ENCODE peak calls at places on chromosomes 11 and 22, in five cellular contexts. J is heart right ventricle, O is PC-3, Z is brain microvascular endothelial cell, M is kidney. Y is an unnamed sample.
A peak's percentile ranks its signal among the peaks of the same experiment; 100 is the strongest.

GRCh38 chr11:114307524-114308203 is 11.5 kb downstream of the NNMT start:
- DNase-seq in J (peak; percentile 71), O (peak; percentile 63), Z (peak; percentile 71), M (peak; percentile 88), Y (no peak)

GRCh38 chr11:128927683-128928336 is 14.9 kb downstream of the TP53AIP1 start:
- DNase-seq in J (no peak), O (no peak), Z (no peak), M (no peak), Y (no peak)

GRCh38 chr11:532512-533048 is 2.8 kb downstream of the HRAS start:
- DNase-seq in J (no peak), O (no peak), Z (no peak), M (no peak), Y (no peak)

GRCh38 chr11:95661159-95661558 is 128.4 kb downstream of the FAM76B start:
- DNase-seq in J (no peak), O (no peak), Z (no peak), M (no peak), Y (no peak)

GRCh38 chr11:13008625-13009475 is at the start of gene RASSF10:
- DNase-seq in J (peak; percentile 81), O (no peak), Z (no peak), M (peak; percentile 95), Y (no peak)

GRCh38 chr11:27385245-27385644 is 22.2 kb upstream of the CCDC34 start:
- DNase-seq in J (no peak), O (no peak), Z (peak; percentile 92), M (no peak), Y (peak; percentile 66)

GRCh38 chr11:81700061-81700460 is 1033.6 kb downstream of the FAM181B start:
- DNase-seq in J (no peak), O (no peak), Z (no peak), M (no peak), Y (no peak)

GRCh38 chr22:49403102-49403501 is 424.6 kb downstream of the BRD1 start:
- DNase-seq in J (no peak), O (no peak), Z (no peak), M (no peak), Y (no peak)

GRCh38 chr22:23262474-23263332 is 82.4 kb downstream of the BCR start:
- DNase-seq in J (no peak), O (no peak), Z (no peak), M (no peak), Y (no peak)

GRCh38 chr11:74437441-74437840 is 29.9 kb downstream of the KCNE3 start:
- DNase-seq in J (no peak), O (peak; percentile 31), Z (peak; percentile 29), M (no peak), Y (peak; percentile 51)

DNA sequence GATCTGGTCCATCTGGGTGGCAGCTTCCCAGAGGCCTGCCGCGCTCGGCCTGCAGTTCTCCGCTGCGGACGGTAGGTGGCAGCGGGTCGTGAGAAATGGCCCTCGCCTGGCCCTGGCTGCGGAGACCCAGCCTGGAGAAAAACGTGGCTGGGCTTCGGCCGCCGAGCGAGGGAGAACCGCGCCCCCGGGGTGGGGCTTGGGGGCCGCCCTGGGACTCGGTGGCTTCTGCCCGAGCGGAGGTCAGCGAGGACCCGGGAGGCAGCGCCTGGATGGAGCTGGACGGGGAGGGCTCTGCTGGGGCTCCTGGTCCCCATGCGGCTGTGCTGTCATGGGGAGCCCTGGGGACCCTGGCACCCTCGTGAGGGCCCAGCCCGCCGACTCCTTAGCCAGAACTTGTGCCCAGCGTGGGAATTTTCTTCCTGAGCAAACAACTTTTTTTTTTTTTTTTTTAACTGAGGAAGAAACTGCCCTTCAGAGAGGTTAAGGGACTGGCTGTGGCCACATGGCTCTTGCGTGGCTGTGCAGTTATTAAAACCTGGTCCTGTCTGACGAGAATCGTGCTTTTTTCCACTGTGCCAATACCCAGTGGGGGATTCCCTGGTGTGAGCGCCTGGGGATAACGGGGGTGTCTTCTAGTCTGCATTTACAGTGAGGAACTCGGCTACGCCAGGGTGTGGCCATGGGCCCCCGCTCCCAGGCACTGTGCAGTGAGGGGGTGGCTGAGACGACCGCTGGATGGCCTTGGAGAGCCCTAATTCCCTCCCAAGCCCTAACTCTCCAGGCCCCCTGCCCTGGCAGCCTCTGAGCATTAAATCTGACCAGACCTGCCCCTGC is 535.6 kb downstream of the INSC start:
- DNase-seq in J (peak; percentile 95), O (peak; percentile 86), Z (peak; percentile 89), M (peak; percentile 97), Y (no peak)
- TF ChIP-seq CTCF in J (peak; percentile 92), O (peak; percentile 76), Z (peak; percentile 95), M (peak; percentile 100), Y (peak; percentile 88)

DNA sequence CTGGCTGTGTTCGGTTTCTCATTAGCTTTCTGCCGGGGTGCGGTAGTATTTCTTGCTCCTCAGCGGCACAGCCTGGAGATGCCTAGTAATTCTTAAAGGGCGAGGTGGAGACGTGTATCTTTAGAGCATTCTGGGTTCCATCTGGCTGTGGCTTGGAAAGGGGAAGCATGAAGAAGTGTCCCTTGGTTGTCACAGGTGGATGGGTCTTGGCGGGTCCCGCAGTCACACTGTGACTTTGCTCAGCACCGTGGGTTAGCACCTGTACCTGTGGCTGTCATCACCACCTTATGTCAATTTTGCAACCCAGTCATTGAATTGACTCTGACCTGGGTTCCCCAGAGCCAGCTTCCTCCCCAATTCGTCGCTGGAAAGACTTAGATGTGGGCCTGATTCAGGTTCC is 57.6 kb downstream of the MIAT start:
- DNase-seq in J (no peak), O (no peak), Z (no peak), M (no peak), Y (no peak)
- H3K4me3 ChIP-seq in J (no peak overlapping the region), O (no peak overlapping the region), Z (no peak overlapping the region), M (no peak overlapping the region), Y (no peak overlapping the region)

GRCh38 chr22:31822523-31822922 is 68.7 kb downstream of the DEPDC5 start:
- DNase-seq in J (no peak), O (no peak), Z (no peak), M (no peak), Y (no peak)

GRCh38 chr22:31816750-31817149 is 62.9 kb downstream of the DEPDC5 start:
- DNase-seq in J (no peak), O (no peak), Z (no peak), M (no peak), Y (no peak)

GRCh38 chr22:31820655-31821054 is 66.8 kb downstream of the DEPDC5 start:
- DNase-seq in J (no peak), O (no peak), Z (no peak), M (no peak), Y (no peak)

GRCh38 chr22:31821572-31821971 is 67.8 kb downstream of the DEPDC5 start:
- DNase-seq in J (no peak), O (no peak), Z (no peak), M (no peak), Y (no peak)

GRCh38 chr22:31818481-31819392 is 64.9 kb downstream of the DEPDC5 start:
- DNase-seq in J (no peak), O (peak; percentile 22), Z (peak; percentile 43), M (no peak), Y (no peak)
- TF ChIP-seq CTCF in J (no peak), O (peak; percentile 14), Z (no peak), M (no peak), Y (no peak)

GRCh38 chr11:66039765-66040164 is 9.2 kb downstream of the GAL3ST3 start:
- DNase-seq in J (no peak), O (no peak), Z (no peak), M (no peak), Y (no peak)

GRCh38 chr11:66044757-66045156 is 4.2 kb downstream of the GAL3ST3 start:
- DNase-seq in J (no peak), O (no peak), Z (no peak), M (no peak), Y (no peak)

GRCh38 chr11:66042227-66043007 is 6.5 kb downstream of the GAL3ST3 start:
- DNase-seq in J (no peak), O (no peak), Z (no peak), M (peak; percentile 73), Y (no peak)

GRCh38 chr11:66045177-66045639 is 3.8 kb downstream of the GAL3ST3 start:
- DNase-seq in J (peak; percentile 71), O (peak; percentile 90), Z (peak; percentile 36), M (peak; percentile 90), Y (no peak)

GRCh38 chr11:66043008-66043906 is 5.7 kb downstream of the GAL3ST3 start:
- DNase-seq in J (no peak), O (no peak), Z (no peak), M (peak; percentile 74), Y (no peak)
- H3K4me3 ChIP-seq in J (no peak overlapping the region), O (no peak overlapping the region), Z (no peak overlapping the region), M (no peak overlapping the region), Y (no peak overlapping the region)

GRCh38 chr11:69640995-69641581 is at the start of gene CCND1:
- DNase-seq in J (peak; percentile 85), O (peak; percentile 95), Z (peak; percentile 90), M (peak; percentile 83), Y (peak; percentile 59)
- TF ChIP-seq CTCF in J (no peak), O (no peak), Z (peak; percentile 52), M (no peak), Y (peak; percentile 31)

DNA sequence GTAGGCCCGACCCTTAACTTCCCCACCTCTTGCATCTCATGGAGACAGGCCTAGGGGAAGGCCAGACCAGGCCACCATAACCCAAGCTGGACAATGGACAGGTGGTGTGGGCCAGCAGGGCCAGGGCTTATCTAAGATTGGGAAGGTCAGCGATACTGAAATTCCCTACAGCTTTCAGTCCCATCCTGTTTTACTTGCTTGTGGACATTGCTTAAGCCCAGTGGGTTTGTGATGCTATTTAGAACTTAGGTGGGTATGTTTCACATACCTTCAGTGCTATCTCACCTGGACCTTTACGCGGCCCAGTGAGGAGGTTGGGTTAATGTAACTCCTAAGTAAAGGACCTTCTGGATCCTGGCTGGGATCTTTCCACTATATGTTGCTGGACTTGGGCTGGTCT is 1.7 kb downstream of the FADS2 start:
- DNase-seq in J (no peak), O (no peak), Z (no peak), M (no peak), Y (no peak)
- H3K4me3 ChIP-seq in J (no peak overlapping the region), O (peak overlapping the region; percentile 88), Z (peak overlapping the region; percentile 97), M (peak overlapping the region; percentile 15), Y (peak overlapping the region; percentile 92)

GRCh38 chr11:5803982-5804381 is 4.7 kb upstream of the OR52N2 start:
- DNase-seq in J (no peak), O (no peak), Z (no peak), M (no peak), Y (no peak)

GRCh38 chr11:5807580-5807979 is 1.1 kb upstream of the OR52N2 start:
- DNase-seq in J (no peak), O (no peak), Z (no peak), M (no peak), Y (no peak)

GRCh38 chr11:5809122-5809519 is 397 bp downstream of the OR52N2 start:
- DNase-seq in J (no peak), O (no peak), Z (no peak), M (no peak), Y (no peak)

GRCh38 chr11:5809905-5810792 is 1.4 kb downstream of the OR52N2 start:
- DNase-seq in J (no peak), O (no peak), Z (no peak), M (no peak), Y (no peak)

GRCh38 chr11:5808500-5809121 is at the start of gene OR52N2:
- DNase-seq in J (peak; percentile 78), O (peak; percentile 79), Z (peak; percentile 56), M (peak; percentile 73), Y (peak; percentile 16)
- TF ChIP-seq CTCF in J (peak; percentile 71), O (peak; percentile 83), Z (peak; percentile 88), M (peak; percentile 88), Y (peak; percentile 90)

DNA sequence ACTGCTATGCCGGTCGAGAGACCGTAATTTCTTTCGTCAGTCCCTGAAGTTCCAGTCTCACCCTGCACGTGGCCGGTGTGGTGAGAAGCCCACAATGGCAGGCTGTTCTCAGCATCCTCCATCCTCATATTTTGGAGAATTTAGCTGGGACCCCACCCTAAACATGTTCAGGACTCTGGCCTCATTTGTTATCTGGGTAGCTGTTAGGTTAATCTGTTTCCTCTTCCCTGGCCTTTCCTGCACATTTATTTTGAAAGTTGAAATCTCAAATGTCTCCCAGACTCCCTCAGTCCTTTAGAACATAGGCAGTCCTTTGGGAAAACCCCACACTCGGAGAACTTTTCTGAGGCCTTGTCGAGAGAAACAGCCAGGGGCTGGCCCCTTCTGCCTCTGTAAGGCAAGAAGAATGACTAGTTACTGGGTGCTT is 109.4 kb upstream of the CRYBB3 start:
- DNase-seq in J (peak; percentile 42), O (no peak), Z (no peak), M (no peak), Y (no peak)
- H3K4me3 ChIP-seq in J (no peak overlapping the region), O (no peak overlapping the region), Z (no peak overlapping the region), M (no peak overlapping the region), Y (no peak overlapping the region)